ENCODE peak calls at places on chromosomes 7 and 10, in seven cellular contexts. U is aorta, M is DND-41, I is body of pancreas, A is psoas muscle, F is osteoblast, G is left ventricle myocardium inferior. P is an unnamed sample. For H3K36me3, the result is how much of the 10 kb centered on the place peaks cover.

GRCh38 chr7:130367088-130367755 is 13.1 kb upstream of the CPA1 start:
- DNase-seq in U (no peak), M (no peak), I (no peak), A (no peak), F (peak), G (no peak), P (peak)

GRCh38 chr7:18614841-18615240 is 119.3 kb downstream of the HDAC9 start:
- DNase-seq in U (no peak), M (no peak), I (no peak), A (no peak), F (no peak), G (no peak), P (no peak)

GRCh38 chr7:18206331-18206730 is 178.7 kb upstream of the PRPS1L1 start:
- DNase-seq in U (no peak), M (no peak), I (no peak), A (no peak), F (no peak), G (no peak), P (no peak)

GRCh38 chr7:111730476-111731300 is 168.4 kb upstream of the IMMP2L start:
- DNase-seq in U (no peak), M (peak), I (no peak), A (no peak), F (no peak), G (no peak), P (peak)

GRCh38 chr10:22611425-22612111 is 102.8 kb downstream of the PIP4K2A start:
- DNase-seq in U (no peak), M (peak), I (no peak), A (no peak), F (no peak), G (no peak), P (peak)

GRCh38 chr7:142685877-142686508 is 63.3 kb upstream of the PRSS1 start:
- DNase-seq in U (no peak), M (no peak), I (no peak), A (no peak), F (no peak), G (no peak), P (no peak)

GRCh38 chr7:46256870-46257528 is 335.9 kb upstream of the IGFBP3 start:
- DNase-seq in U (no peak), M (no peak), I (no peak), A (no peak), F (no peak), G (no peak), P (no peak)

GRCh38 chr7:129515381-129515780 is 13.1 kb downstream of the SMKR1 start:
- DNase-seq in U (no peak), M (no peak), I (no peak), A (no peak), F (peak), G (no peak), P (no peak)

GRCh38 chr10:71969929-71970328 is 5.7 kb downstream of the CHST3 start:
- DNase-seq in U (no peak), M (no peak), I (no peak), A (no peak), F (no peak), G (no peak), P (no peak)

GRCh38 chr10:17923728-17924127 is 28.0 kb upstream of the SLC39A12 start:
- DNase-seq in U (peak), M (no peak), I (peak), A (no peak), F (peak), G (no peak), P (no peak)

GRCh38 chr10:94403823-94404228 is 1.5 kb downstream of the TBC1D12 start:
- DNase-seq in U (no peak), M (no peak), I (no peak), A (no peak), F (no peak), G (no peak), P (no peak)

GRCh38 chr10:6402960-6403359 is 177.1 kb downstream of the PRKCQ start:
- DNase-seq in U (no peak), M (no peak), I (no peak), A (no peak), F (no peak), G (no peak), P (no peak)

GRCh38 chr7:5695709-5696345 is 85.6 kb downstream of the RNF216 start:
- DNase-seq in U (no peak), M (no peak), I (peak), A (no peak), F (no peak), G (no peak), P (no peak)

GRCh38 chr10:78706256-78706655 is 362.5 kb upstream of the ZMIZ1 start:
- DNase-seq in U (no peak), M (no peak), I (no peak), A (no peak), F (no peak), G (no peak), P (no peak)

GRCh38 chr7:45236666-45237065 is 79.1 kb downstream of the RAMP3 start:
- DNase-seq in U (peak), M (no peak), I (no peak), A (no peak), F (no peak), G (no peak), P (no peak)

GRCh38 chr7:12979181-12979580 is 291.7 kb downstream of the ARL4A start:
- DNase-seq in U (no peak), M (no peak), I (no peak), A (no peak), F (no peak), G (no peak), P (no peak)

GRCh38 chr10:87734987-87735827 is 75.5 kb downstream of the PAPSS2 start:
- DNase-seq in U (no peak), M (no peak), I (peak), A (no peak), F (peak), G (no peak), P (no peak)

GRCh38 chr10:75110006-75110632 is 1.3 kb upstream of the SAMD8 start:
- DNase-seq in U (no peak), M (no peak), I (no peak), A (no peak), F (peak), G (no peak), P (no peak)

GRCh38 chr10:88012627-88013026 is 149.2 kb downstream of the PTEN start:
- DNase-seq in U (no peak), M (no peak), I (no peak), A (no peak), F (no peak), G (no peak), P (no peak)

GRCh38 chr10:4451512-4451911 is 374.5 kb upstream of the AKR1E2 start:
- DNase-seq in U (no peak), M (no peak), I (no peak), A (no peak), F (no peak), G (no peak), P (no peak)

GRCh38 chr10:4450981-4451501 is 375.0 kb upstream of the AKR1E2 start:
- DNase-seq in U (no peak), M (peak), I (no peak), A (no peak), F (peak), G (no peak), P (no peak)

GRCh38 chr10:4453950-4454349 is 372.1 kb upstream of the AKR1E2 start:
- DNase-seq in U (no peak), M (no peak), I (no peak), A (no peak), F (no peak), G (no peak), P (no peak)

GRCh38 chr10:4450169-4450568 is 375.8 kb upstream of the AKR1E2 start:
- DNase-seq in U (no peak), M (no peak), I (no peak), A (no peak), F (no peak), G (no peak), P (no peak)

DNA sequence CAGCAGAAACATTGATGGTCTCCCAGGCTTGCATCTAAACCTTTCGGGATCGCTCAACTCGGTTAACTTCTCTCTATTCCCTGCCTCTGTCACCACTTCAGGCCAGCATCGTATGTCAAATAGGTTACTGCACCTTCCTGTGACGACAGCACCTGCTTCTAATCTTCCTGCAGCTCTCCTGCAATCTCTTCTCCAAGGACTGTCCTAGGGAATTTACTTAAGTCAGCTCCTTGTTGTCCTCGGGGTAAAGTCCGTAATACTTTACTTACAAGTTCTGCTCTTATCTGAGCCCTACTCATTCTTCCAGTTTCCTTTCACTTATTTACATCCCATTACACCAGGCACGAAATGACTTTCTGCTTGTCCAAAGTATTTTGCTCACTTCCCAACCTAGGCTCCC is 372.7 kb upstream of the AKR1E2 start:
- DNase-seq in U (no peak), M (no peak), I (no peak), A (no peak), F (no peak), G (no peak), P (no peak)
- H3K36me3 ChIP-seq in U (under half), M (under half), I (under half), A (under half), F (under half), G (under half), P (under half)

GRCh38 chr10:130037169-130037661 is 73.1 kb upstream of the EBF3 start:
- DNase-seq in U (peak), M (no peak), I (no peak), A (no peak), F (no peak), G (no peak), P (no peak)

GRCh38 chr10:130040351-130040750 is 70.3 kb downstream of the C10orf143 start:
- DNase-seq in U (peak), M (no peak), I (no peak), A (no peak), F (peak), G (no peak), P (no peak)

GRCh38 chr10:130038019-130038555 is 72.5 kb downstream of the C10orf143 start:
- DNase-seq in U (peak), M (no peak), I (no peak), A (no peak), F (no peak), G (no peak), P (no peak)

GRCh38 chr10:130039141-130039540 is 71.5 kb downstream of the C10orf143 start:
- DNase-seq in U (peak), M (no peak), I (no peak), A (no peak), F (no peak), G (no peak), P (no peak)

DNA sequence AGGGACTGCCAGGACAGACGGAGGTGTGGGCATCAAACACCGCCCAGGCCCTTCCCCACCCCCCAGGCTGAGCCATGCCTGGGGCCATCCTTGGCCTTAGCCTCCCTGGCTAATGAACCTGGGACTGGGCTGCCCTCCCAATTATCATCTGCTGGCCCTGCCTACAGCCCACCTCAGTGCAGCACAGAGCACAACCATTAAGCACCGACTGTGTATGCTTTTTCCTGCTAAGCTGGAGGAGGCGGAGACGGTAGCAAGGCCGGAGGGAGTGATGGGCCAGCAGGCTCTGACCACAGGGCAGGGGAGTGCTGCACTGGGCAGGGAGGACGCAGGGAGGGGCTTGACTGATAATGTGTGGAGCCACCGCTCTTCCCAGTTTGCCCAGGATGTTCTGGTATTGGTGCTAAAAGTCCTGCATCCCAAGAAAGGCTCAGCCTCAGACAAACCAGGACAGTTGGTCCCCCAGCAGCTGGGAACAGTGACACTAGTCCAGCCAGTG is 72.0 kb downstream of the C10orf143 start:
- DNase-seq in U (peak), M (no peak), I (no peak), A (no peak), F (no peak), G (no peak), P (no peak)
- H3K27ac ChIP-seq in U (no peak), M (no peak), I (no peak), A (no peak), F (no peak), G (no peak), P (no peak)

GRCh38 chr7:20777377-20778062 is 9.2 kb downstream of the SP8 start:
- DNase-seq in U (no peak), M (no peak), I (no peak), A (no peak), F (no peak), G (no peak), P (no peak)
- H3K4me3 ChIP-seq in U (no peak), M (no peak), I (no peak), A (peak), F (peak), G (peak), P (no peak)

GRCh38 chr7:148738737-148739535 is 40.2 kb downstream of the CUL1 start:
- DNase-seq in U (no peak), M (no peak), I (no peak), A (no peak), F (no peak), G (no peak), P (no peak)
- H3K36me3 ChIP-seq in U (under half), M (half or more), I (under half), A (under half), F (under half), G (half or more), P (under half)

DNA sequence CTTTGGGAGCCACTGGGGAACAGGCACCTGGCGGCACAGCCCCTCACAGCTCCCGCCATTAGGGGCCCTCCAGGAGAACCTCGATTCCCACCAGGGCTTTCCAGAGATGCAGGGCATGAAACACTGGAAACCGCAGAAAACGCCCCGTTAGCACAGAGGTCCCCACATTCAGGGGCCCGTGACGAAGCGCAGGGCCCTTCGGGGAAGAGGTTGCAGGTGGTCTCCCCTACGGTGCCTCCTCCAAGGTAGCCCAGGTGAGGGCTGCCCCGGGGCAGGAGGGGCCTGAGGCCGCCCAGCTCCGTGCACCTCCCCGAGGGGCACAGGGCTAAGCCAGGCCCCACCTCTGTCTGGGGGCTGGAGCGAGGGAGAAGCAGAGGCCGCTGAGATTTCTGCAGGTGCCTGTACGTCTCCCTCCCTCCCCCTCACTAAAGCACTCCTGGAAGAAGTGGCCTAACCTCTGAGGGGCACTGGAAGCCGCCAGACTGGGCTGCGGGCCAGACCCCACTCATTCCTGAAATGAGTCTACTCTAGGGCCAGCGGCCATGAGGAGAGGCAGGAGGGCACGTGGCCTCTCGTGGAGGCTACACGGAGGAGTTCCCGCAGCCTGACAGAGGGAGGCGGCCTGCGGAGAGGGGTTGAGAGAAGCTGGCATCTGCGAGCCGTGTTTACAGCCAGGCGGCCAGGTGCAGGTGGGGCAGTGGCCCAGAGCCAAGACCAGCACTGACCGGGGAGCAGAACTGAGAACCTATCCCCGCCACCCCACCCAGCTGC is 6.9 kb downstream of the PDGFA start:
- DNase-seq in U (peak), M (no peak), I (peak), A (no peak), F (no peak), G (no peak), P (no peak)
- H3K27ac ChIP-seq in U (peak), M (no peak), I (peak), A (peak), F (peak), G (peak), P (no peak)

GRCh38 chr10:114824396-114824795 is 2.8 kb downstream of the FHIP2A start:
- DNase-seq in U (no peak), M (no peak), I (no peak), A (no peak), F (peak), G (no peak), P (no peak)
- H3K4me3 ChIP-seq in U (peak), M (no peak), I (no peak), A (peak), F (peak), G (peak), P (no peak)

GRCh38 chr7:134933460-134934068 is 52.7 kb upstream of the AGBL3 start:
- DNase-seq in U (no peak), M (no peak), I (no peak), A (no peak), F (no peak), G (no peak), P (no peak)
- H3K36me3 ChIP-seq in U (under half), M (under half), I (under half), A (under half), F (half or more), G (half or more), P (under half)

DNA sequence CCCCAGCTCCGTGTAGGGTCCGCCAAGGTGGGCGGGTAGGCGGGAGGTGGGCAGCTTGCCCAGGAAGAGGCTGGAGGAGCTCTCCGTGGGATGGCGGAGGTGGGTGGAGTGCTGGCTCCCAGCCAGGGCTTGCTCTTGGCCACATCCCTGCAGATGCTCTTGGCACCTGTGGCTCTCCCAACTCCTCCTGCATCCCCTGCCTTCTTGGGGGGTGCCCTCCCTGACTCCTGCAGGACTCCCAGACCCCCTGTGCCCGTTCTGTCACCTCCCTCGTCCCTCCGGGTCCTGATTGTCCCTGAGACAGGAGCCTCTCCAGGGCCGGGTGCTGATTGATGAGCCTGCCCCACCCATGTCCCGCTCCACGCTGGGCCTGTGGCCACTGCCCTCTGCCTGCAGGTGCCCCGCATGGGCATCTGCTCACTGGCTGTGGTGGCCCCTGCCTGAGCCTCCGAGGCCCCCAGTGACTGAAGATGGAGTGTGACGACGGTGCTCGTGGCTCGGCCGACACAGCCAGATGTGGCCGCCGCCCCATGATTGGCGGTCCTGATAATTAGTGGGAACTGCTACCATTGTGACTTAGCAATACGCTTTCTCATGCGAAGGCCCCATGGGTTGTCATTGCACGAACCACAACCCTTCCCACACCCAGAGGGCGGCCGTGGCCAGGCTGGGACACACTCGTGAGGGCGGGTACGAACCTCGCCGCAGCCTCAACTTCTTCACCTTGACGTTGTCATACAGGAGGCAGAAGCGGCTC is 23.6 kb downstream of the CFAP46 start:
- DNase-seq in U (peak), M (no peak), I (no peak), A (no peak), F (no peak), G (peak), P (no peak)
- H3K27ac ChIP-seq in U (no peak), M (no peak), I (no peak), A (no peak), F (no peak), G (no peak), P (no peak)

P was measured in naive thymus-derived CD4-positive, alpha-beta T cell.